ENCODE peak calls at places on chromosomes 13 and 19, in nine cellular contexts. E, G, X, R, N, T, B, K and A are unnamed samples.

GRCh38 chr13:86397640-86398039 is 598.4 kb upstream of the SLITRK6 start:
- DNase-seq in E (no peak), G (no peak), X (no peak), R (no peak), N (no peak), T (no peak), B (no peak), K (no peak), A (no peak)

GRCh38 chr19:3573162-3573857 is 566 bp downstream of the HMG20B start:
- DNase-seq in E (no peak), G (no peak), X (no peak), R (no peak), N (no peak), T (no peak), B (no peak), K (no peak), A (peak; percentile 51)

GRCh38 chr19:49301165-49301865 is 23.7 kb downstream of the SLC6A16 start:
- DNase-seq in E (peak; percentile 47), G (peak; percentile 78), X (peak; percentile 48), R (peak; percentile 89), N (peak; percentile 23), T (peak; percentile 38), B (peak; percentile 40), K (peak; percentile 72), A (peak; percentile 86)

GRCh38 chr19:53810891-53811290 is 13.2 kb downstream of the NLRP12 start:
- DNase-seq in E (no peak), G (no peak), X (no peak), R (no peak), N (no peak), T (no peak), B (no peak), K (no peak), A (no peak)

GRCh38 chr13:26486550-26486949 is 70.9 kb upstream of the WASF3 start:
- DNase-seq in E (no peak), G (no peak), X (no peak), R (no peak), N (no peak), T (no peak), B (no peak), K (no peak), A (no peak)

GRCh38 chr19:38062959-38063786 is 156.2 kb downstream of the SIPA1L3 start:
- DNase-seq in E (no peak), G (no peak), X (no peak), R (peak; percentile 42), N (no peak), T (no peak), B (no peak), K (peak; percentile 87), A (no peak)

GRCh38 chr13:109790071-109790470 is 3.7 kb upstream of the IRS2 start:
- DNase-seq in E (peak; percentile 80), G (no peak), X (no peak), R (no peak), N (no peak), T (no peak), B (no peak), K (no peak), A (no peak)

GRCh38 chr19:12749938-12750521 is 1.6 kb upstream of the BEST2 start:
- DNase-seq in E (no peak), G (no peak), X (no peak), R (no peak), N (no peak), T (no peak), B (no peak), K (peak; percentile 54), A (peak; percentile 42)

GRCh38 chr19:708154-709141 is at the start of gene PALM:
- DNase-seq in E (no peak), G (no peak), X (no peak), R (peak; percentile 86), N (peak; percentile 39), T (no peak), B (no peak), K (peak; percentile 90), A (peak; percentile 75)

GRCh38 chr13:98014766-98015165 is 61.3 kb downstream of the IPO5 start:
- DNase-seq in E (no peak), G (no peak), X (no peak), R (no peak), N (no peak), T (no peak), B (no peak), K (no peak), A (no peak)

GRCh38 chr13:25538276-25538675 is 166.5 kb downstream of the ATP8A2 start:
- DNase-seq in E (no peak), G (no peak), X (no peak), R (no peak), N (no peak), T (no peak), B (no peak), K (no peak), A (no peak)

GRCh38 chr13:44734204-44734707 is 158.1 kb upstream of the TSC22D1 start:
- DNase-seq in E (no peak), G (no peak), X (no peak), R (no peak), N (no peak), T (no peak), B (no peak), K (peak; percentile 77), A (no peak)

GRCh38 chr19:47003611-47003935 is 16.1 kb upstream of the NPAS1 start:
- DNase-seq in E (no peak), G (no peak), X (no peak), R (no peak), N (no peak), T (no peak), B (no peak), K (peak; percentile 83), A (no peak)

GRCh38 chr19:41327499-41328156 is 17.7 kb downstream of the CCDC97 start:
- DNase-seq in E (peak; percentile 97), G (peak; percentile 71), X (no peak), R (peak; percentile 40), N (no peak), T (no peak), B (no peak), K (peak; percentile 44), A (peak; percentile 67)

GRCh38 chr13:18952225-18953016 is 229.2 kb downstream of the TUBA3C start:
- DNase-seq in E (no peak), G (no peak), X (no peak), R (no peak), N (no peak), T (no peak), B (no peak), K (no peak), A (no peak)

GRCh38 chr19:2574971-2575630 is 99.2 kb downstream of the GADD45B start:
- DNase-seq in E (no peak), G (no peak), X (no peak), R (no peak), N (no peak), T (no peak), B (no peak), K (no peak), A (no peak)

DNA sequence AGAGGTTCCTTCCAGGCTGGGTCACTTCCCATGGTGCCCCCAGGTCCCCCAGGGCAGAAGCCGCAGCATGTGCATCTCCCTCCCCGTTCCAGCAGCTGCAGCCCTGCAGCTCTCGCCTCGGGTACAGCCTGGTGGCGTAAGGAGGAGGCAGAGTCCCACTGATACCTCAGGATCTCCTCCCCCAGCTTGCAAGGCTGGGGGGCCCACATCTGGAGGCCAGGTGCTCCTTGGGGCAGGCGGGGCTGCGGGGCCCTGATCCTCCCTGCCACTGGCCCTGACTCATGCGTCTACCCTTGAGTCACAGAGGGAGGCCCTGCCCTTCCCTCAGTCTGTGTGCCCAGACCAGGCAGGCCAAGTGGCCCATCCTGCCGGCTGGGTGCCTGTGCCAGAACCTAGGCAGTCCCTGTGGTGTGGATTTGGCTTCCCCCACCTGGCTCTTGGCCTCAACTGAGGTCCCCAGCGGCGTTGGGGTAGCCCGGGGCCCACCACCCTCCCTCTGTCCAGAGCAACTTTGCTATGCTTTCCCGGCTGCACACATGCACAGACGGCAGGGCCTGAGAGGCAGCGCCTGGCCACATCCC is 12.8 kb downstream of the YIPF2 start:
- DNase-seq in E (no peak), G (no peak), X (no peak), R (no peak), N (no peak), T (no peak), B (no peak), K (peak; percentile 68), A (no peak)
- TF ChIP-seq REST in E (no peak), G (no peak), X (no peak), R (no peak), N (no peak), T (no peak), B (no peak), K (no peak), A (no peak)

DNA sequence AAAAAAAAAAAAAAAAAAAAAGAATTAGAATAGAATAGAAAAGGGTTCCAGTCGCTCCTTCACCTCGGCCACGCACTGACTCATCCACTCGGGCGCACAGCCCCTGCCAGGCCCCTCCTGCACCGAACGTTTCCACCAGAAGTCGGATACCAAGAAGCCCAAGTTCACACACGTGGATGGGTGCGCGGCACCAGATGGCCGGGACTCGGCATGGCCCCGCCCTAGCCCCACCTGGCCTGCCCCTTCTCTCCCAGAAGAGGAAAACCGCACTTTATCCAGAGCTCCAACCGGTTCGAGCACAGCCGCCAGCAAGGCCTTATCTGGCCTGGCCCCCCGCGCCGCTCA is 5.9 kb downstream of the PRR36 start:
- DNase-seq in E (no peak), G (peak; percentile 68), X (no peak), R (peak; percentile 47), N (no peak), T (no peak), B (no peak), K (no peak), A (peak; percentile 83)
- TF ChIP-seq REST in E (no peak), G (no peak), X (no peak), R (no peak), N (no peak), T (no peak), B (no peak), K (no peak), A (no peak)

GRCh38 chr13:72062566-72062965 is 195.6 kb upstream of the DACH1 start:
- DNase-seq in E (no peak), G (peak; percentile 3), X (no peak), R (no peak), N (no peak), T (no peak), B (no peak), K (no peak), A (peak; percentile 83)
- TF ChIP-seq REST in E (no peak), G (no peak), X (no peak), R (no peak), N (no peak), T (no peak), B (no peak), K (no peak), A (no peak)

GRCh38 chr13:23888658-23889597 is at the start of gene MIPEP:
- DNase-seq in E (peak; percentile 82), G (peak; percentile 93), X (peak; percentile 88), R (peak; percentile 83), N (peak; percentile 90), T (peak; percentile 70), B (peak; percentile 79), K (peak; percentile 94), A (peak; percentile 97)

DNA sequence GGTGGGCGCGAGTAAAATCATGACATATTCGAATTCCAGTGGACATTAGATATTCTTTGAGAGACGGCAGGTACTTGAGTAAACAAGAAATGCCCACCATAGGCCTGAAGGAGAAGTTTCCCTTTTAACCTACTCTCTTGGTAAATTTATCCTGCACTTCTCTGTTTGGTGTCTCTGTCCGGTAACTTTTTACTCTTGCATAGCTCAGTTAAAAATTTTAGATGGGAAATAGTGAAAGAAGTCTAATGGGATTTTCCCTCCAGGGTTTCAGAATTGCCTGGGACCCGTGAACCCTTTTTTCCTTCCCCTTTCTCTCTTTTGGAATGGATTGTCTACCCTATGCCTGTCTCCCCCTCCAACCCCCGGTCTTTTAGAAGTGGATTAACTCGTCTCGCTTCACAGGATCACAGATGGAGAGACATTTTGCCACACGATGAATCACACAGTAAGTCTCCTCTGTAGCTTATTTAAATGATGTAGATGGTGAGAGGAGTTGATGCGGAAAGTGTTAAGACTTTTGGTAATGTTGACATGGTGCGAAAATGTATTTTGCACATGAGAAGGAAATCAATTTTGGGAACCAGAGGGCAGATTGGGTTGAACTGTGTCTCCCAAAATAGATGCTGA is 511 bp upstream of the MIPEP start:
- DNase-seq in E (no peak), G (peak; percentile 1), X (no peak), R (no peak), N (no peak), T (no peak), B (no peak), K (peak; percentile 41), A (peak; percentile 6)
- TF ChIP-seq REST in E (no peak), G (no peak), X (no peak), R (no peak), N (no peak), T (no peak), B (no peak), K (no peak), A (no peak)